ENCODE peak calls at places on chromosomes 7 and 10, in seven cellular contexts. Y, A, Q, D, V, M and H are unnamed samples.

GRCh38 chr10:129899564-129899862 is 64.6 kb downstream of the EBF3 start:
- DNase-seq in Y (no peak), A (no peak), Q (no peak), D (no peak), V (no peak), M (no peak), H (no peak)

GRCh38 chr7:105748701-105749100 is 127.7 kb downstream of the ATXN7L1 start:
- DNase-seq in Y (no peak), A (no peak), Q (no peak), D (no peak), V (no peak), M (no peak), H (no peak)

GRCh38 chr10:114685456-114685855 is 27.4 kb upstream of the ABLIM1 start:
- DNase-seq in Y (peak; percentile 68), A (no peak), Q (no peak), D (no peak), V (no peak), M (no peak), H (no peak)

GRCh38 chr10:106500585-106501525 is 663.7 kb downstream of the SORCS1 start:
- DNase-seq in Y (no peak), A (no peak), Q (no peak), D (no peak), V (no peak), M (no peak), H (no peak)

GRCh38 chr10:79304479-79305087 is 42.7 kb upstream of the PPIF start:
- DNase-seq in Y (peak; percentile 35), A (no peak), Q (no peak), D (no peak), V (no peak), M (no peak), H (no peak)

GRCh38 chr10:123998197-123999141 is 94.9 kb downstream of the CHST15 start:
- DNase-seq in Y (peak; percentile 9), A (peak; percentile 2), Q (no peak), D (no peak), V (no peak), M (no peak), H (no peak)

GRCh38 chr10:97731346-97732051 is 5.4 kb upstream of the ZFYVE27 start:
- DNase-seq in Y (peak; percentile 70), A (no peak), Q (peak; percentile 66), D (no peak), V (no peak), M (peak; percentile 33), H (no peak)

GRCh38 chr7:29035044-29035740 is 77.1 kb upstream of the TRIL start:
- DNase-seq in Y (no peak), A (no peak), Q (peak; percentile 80), D (no peak), V (no peak), M (no peak), H (no peak)

GRCh38 chr7:727104-727805 is at the start of gene PRKAR1B:
- DNase-seq in Y (peak; percentile 87), A (peak; percentile 83), Q (no peak), D (no peak), V (no peak), M (peak; percentile 91), H (peak; percentile 71)

GRCh38 chr7:92669616-92670153 is 79.5 kb upstream of the FAM133B start:
- DNase-seq in Y (no peak), A (no peak), Q (no peak), D (no peak), V (no peak), M (no peak), H (no peak)

GRCh38 chr7:18754766-18755165 is 259.2 kb downstream of the HDAC9 start:
- DNase-seq in Y (no peak), A (no peak), Q (no peak), D (no peak), V (no peak), M (no peak), H (no peak)

GRCh38 chr10:45372251-45372951 is 1.6 kb upstream of the ALOX5 start:
- DNase-seq in Y (no peak), A (no peak), Q (no peak), D (no peak), V (no peak), M (no peak), H (no peak)

GRCh38 chr7:73556208-73557107 is 1.0 kb downstream of the BCL7B start:
- DNase-seq in Y (no peak), A (no peak), Q (no peak), D (no peak), V (no peak), M (no peak), H (no peak)

GRCh38 chr10:104622598-104623209 is 18.4 kb upstream of the SORCS3 start:
- DNase-seq in Y (peak; percentile 62), A (no peak), Q (peak; percentile 16), D (no peak), V (no peak), M (peak; percentile 17), H (no peak)

GRCh38 chr10:2610946-2611345 is 456.4 kb upstream of the PFKP start:
- DNase-seq in Y (peak; percentile 61), A (no peak), Q (no peak), D (no peak), V (no peak), M (no peak), H (no peak)

GRCh38 chr10:20593649-20594048 is 303.5 kb downstream of the NEBL start:
- DNase-seq in Y (no peak), A (no peak), Q (no peak), D (no peak), V (no peak), M (no peak), H (no peak)

DNA sequence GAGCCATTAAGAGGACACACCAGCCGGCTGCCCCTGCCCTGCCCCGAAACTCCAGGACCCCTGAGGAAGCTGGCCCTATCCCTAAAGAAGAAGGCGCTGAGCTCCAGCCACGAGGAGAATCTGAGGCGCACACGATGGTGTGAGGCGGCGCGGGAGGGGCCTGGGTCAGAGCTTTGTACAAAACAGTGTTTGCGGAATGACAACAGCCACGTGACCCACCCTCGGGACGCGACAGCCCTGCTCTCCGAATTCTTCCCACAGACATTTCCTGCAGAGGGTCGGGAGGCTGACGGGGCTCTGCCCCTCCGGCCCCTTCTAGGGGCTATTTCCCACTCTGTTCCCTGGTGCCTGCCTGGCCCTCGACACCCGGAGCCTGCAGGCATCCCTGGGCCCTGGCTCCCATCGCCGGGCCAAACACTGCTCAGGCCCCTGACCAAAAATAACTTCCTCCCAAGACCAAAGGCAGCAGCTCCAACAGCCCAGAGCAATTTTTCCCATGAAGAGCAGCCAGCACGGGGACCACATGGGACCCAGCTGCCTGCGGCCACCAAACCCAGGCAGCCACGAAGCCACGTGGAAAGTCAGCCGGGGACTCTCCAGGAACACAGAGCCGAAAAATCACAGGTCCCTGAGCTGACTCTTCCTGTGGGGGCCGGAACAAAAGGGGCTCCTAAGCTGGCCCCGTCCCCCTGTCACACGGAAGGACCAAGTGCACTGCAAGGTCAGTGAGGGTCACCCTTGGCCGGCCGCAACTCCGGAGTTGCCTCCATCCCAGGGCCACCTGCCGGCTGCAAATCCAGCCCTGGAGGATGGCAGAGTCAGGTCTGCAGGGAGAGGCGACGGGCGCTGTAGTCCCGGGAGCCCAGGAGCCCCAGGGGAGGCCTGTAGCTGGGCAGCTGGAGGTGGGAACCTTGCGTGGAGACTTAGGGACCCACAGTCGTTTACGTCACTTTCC is 42.1 kb downstream of the PAPOLB start:
- DNase-seq in Y (peak; percentile 41), A (no peak), Q (no peak), D (no peak), V (no peak), M (no peak), H (no peak)
- TF ChIP-seq TAF1 in Y (no peak), A (no peak), Q (no peak), D (no peak), V (no peak), M (no peak), H (no peak)

DNA sequence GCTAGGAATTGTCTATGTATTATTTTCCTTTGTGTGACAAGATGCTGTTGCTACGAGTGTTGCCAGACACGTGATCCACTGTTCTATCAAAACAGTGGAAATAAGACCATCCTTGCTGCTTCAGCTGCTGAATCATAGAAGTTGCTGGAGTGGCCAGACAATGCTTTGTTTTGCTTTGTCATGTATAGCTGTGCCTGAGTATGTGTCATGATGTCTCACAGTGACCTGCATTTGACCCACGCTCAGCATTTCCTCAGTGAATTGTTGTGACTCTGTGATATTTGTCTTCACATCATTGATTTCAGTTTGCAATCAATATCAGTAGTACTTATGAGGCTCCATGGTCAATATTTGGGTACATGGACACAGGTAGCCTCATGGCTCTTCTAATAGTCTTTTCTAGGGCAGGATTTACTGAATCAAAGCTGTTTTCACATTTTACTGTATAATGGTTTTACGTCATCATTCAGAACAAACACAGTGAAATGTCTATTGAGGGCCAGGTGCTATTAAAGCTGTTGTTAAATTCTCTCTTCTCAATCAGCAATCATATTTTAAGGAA is 53.4 kb downstream of the MTPN start:
- DNase-seq in Y (no peak), A (no peak), Q (no peak), D (no peak), V (no peak), M (peak; percentile 86), H (no peak)
- TF ChIP-seq TAF1 in Y (no peak), A (no peak), Q (no peak), D (no peak), V (no peak), M (no peak), H (no peak)

GRCh38 chr10:86446987-86447386 is 74.6 kb downstream of the WAPL start:
- DNase-seq in Y (no peak), A (no peak), Q (no peak), D (no peak), V (no peak), M (no peak), H (no peak)

GRCh38 chr10:86450806-86451603 is 70.6 kb downstream of the WAPL start:
- DNase-seq in Y (no peak), A (no peak), Q (peak; percentile 74), D (no peak), V (no peak), M (no peak), H (no peak)

GRCh38 chr10:86447422-86447821 is 74.2 kb downstream of the WAPL start:
- DNase-seq in Y (no peak), A (no peak), Q (no peak), D (no peak), V (no peak), M (no peak), H (no peak)

GRCh38 chr10:86451604-86451960 is 70.0 kb downstream of the WAPL start:
- DNase-seq in Y (no peak), A (no peak), Q (no peak), D (no peak), V (no peak), M (no peak), H (no peak)

GRCh38 chr10:86449926-86450558 is 71.5 kb downstream of the WAPL start:
- DNase-seq in Y (no peak), A (no peak), Q (no peak), D (no peak), V (no peak), M (no peak), H (no peak)
- TF ChIP-seq TAF1 in Y (no peak), A (no peak), Q (no peak), D (no peak), V (no peak), M (no peak), H (no peak)

DNA sequence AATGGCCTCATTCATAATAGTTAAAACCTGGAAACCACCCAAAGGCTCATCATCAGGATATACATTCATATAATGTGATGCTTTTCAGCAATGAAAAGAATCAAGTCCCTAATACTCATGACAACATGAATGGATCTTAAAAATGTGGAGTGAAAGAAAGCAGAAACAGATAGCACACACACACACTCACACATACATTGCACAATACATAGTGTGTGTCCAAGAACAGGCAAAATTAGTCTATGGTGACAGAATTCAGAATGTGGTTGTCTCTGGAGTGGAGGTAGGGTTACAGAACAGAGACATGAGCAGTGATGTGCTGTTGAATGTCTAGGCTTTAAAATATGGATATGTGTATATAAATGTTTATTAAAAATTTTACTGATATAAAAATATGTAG is 419.9 kb upstream of the PCDH15 start:
- DNase-seq in Y (no peak), A (no peak), Q (no peak), D (no peak), V (no peak), M (no peak), H (no peak)
- TF ChIP-seq TAF1 in Y (no peak), A (no peak), Q (no peak), D (no peak), V (no peak), M (no peak), H (no peak)